ENCODE peak calls at places on chromosomes 13 and 19, in ten cellular contexts. I is NCI-H510A; M is activated T-helper 1 cell treated with anti-CD3 and anti-CD28 coated beads, Interleukin-2, amount 50 U/mL, for 16 hours; Y is heart left ventricle; E is CD4-positive, CD25-positive, alpha-beta regulatory T cell; Q is mucosa of descending colon; L is cardiac fibroblast; N is foreskin melanocyte; V is astrocyte of the spinal cord; J is ELR. W is an unnamed sample.

GRCh38 chr19:10553087-10553667 is 9.5 kb downstream of the ATG4D start:
- DNase-seq in I (no peak), M (no peak), Y (no peak), E (no peak), Q (peak), L (no peak), N (no peak), V (no peak), J (peak), W (no peak)

GRCh38 chr13:76148374-76148773 is 512.2 kb downstream of the LMO7 start:
- DNase-seq in I (no peak), M (no peak), Y (no peak), E (no peak), Q (no peak), L (no peak), N (no peak), V (no peak), J (no peak), W (no peak)

GRCh38 chr13:21583496-21583895 is 20.5 kb downstream of the MICU2 start:
- DNase-seq in I (no peak), M (no peak), Y (no peak), E (no peak), Q (no peak), L (peak), N (peak), V (peak), J (peak), W (no peak)

GRCh38 chr13:33236021-33236420 is 49.5 kb downstream of the STARD13 start:
- DNase-seq in I (no peak), M (no peak), Y (no peak), E (no peak), Q (no peak), L (peak), N (no peak), V (peak), J (peak), W (no peak)

GRCh38 chr19:53877361-53877766 is 4.6 kb upstream of the PRKCG start:
- DNase-seq in I (no peak), M (peak), Y (no peak), E (peak), Q (no peak), L (peak), N (no peak), V (no peak), J (no peak), W (no peak)

GRCh38 chr13:85828094-85828684 is 29.0 kb upstream of the SLITRK6 start:
- DNase-seq in I (no peak), M (no peak), Y (no peak), E (no peak), Q (no peak), L (peak), N (no peak), V (peak), J (peak), W (no peak)

GRCh38 chr13:23654111-23655110 is 84.2 kb downstream of the TNFRSF19 start:
- DNase-seq in I (no peak), M (no peak), Y (peak), E (no peak), Q (no peak), L (peak), N (peak), V (peak), J (no peak), W (no peak)

GRCh38 chr19:21396121-21396520 is 812 bp upstream of the ZNF493 start:
- DNase-seq in I (no peak), M (no peak), Y (no peak), E (no peak), Q (no peak), L (no peak), N (no peak), V (no peak), J (no peak), W (no peak)

GRCh38 chr13:39422845-39423565 is 180.0 kb downstream of the LHFPL6 start:
- DNase-seq in I (no peak), M (no peak), Y (no peak), E (no peak), Q (no peak), L (peak), N (no peak), V (no peak), J (peak), W (no peak)

GRCh38 chr13:93614776-93615175 is 388.2 kb downstream of the GPC6 start:
- DNase-seq in I (no peak), M (no peak), Y (no peak), E (no peak), Q (no peak), L (no peak), N (no peak), V (no peak), J (no peak), W (no peak)

GRCh38 chr13:48078251-48078656 is 16.6 kb downstream of the MED4 start:
- DNase-seq in I (no peak), M (no peak), Y (no peak), E (peak), Q (no peak), L (peak), N (no peak), V (no peak), J (peak), W (no peak)

GRCh38 chr19:48739835-48740704 is at the start of gene RASIP1:
- DNase-seq in I (no peak), M (no peak), Y (peak), E (no peak), Q (no peak), L (no peak), N (no peak), V (no peak), J (no peak), W (no peak)

GRCh38 chr13:79492313-79492798 is 11.4 kb downstream of the NDFIP2 start:
- DNase-seq in I (no peak), M (no peak), Y (no peak), E (no peak), Q (no peak), L (peak), N (no peak), V (peak), J (peak), W (no peak)

GRCh38 chr19:13633522-13633922 is 127.2 kb upstream of the CACNA1A start:
- DNase-seq in I (no peak), M (no peak), Y (no peak), E (no peak), Q (no peak), L (no peak), N (no peak), V (no peak), J (no peak), W (no peak)

GRCh38 chr13:43698009-43698408 is 88.8 kb downstream of the ENOX1 start:
- DNase-seq in I (no peak), M (no peak), Y (no peak), E (no peak), Q (no peak), L (no peak), N (no peak), V (no peak), J (no peak), W (no peak)

GRCh38 chr19:55836340-55836739 is at the start of gene NLRP4:
- DNase-seq in I (no peak), M (no peak), Y (no peak), E (no peak), Q (no peak), L (no peak), N (no peak), V (no peak), J (no peak), W (no peak)

GRCh38 chr19:29292562-29292961 is 79.6 kb upstream of the UQCRFS1 start:
- DNase-seq in I (no peak), M (no peak), Y (no peak), E (no peak), Q (no peak), L (no peak), N (no peak), V (no peak), J (no peak), W (no peak)

GRCh38 chr19:11288349-11288748 is 7.6 kb upstream of the TSPAN16 start:
- DNase-seq in I (no peak), M (no peak), Y (no peak), E (no peak), Q (no peak), L (peak), N (no peak), V (peak), J (peak), W (no peak)

GRCh38 chr19:19110410-19111137 is 27.7 kb downstream of the TMEM161A start:
- DNase-seq in I (no peak), M (no peak), Y (no peak), E (peak), Q (no peak), L (peak), N (peak), V (no peak), J (no peak), W (no peak)

GRCh38 chr19:54905908-54906511 is at the start of gene NCR1:
- DNase-seq in I (no peak), M (no peak), Y (no peak), E (no peak), Q (no peak), L (no peak), N (no peak), V (no peak), J (no peak), W (no peak)

GRCh38 chr13:112198611-112199010 is 131.7 kb downstream of the SOX1 start:
- DNase-seq in I (no peak), M (no peak), Y (no peak), E (no peak), Q (no peak), L (no peak), N (no peak), V (no peak), J (no peak), W (no peak)

GRCh38 chr19:35848919-35849505 is 3.3 kb downstream of the NPHS1 start:
- DNase-seq in I (no peak), M (no peak), Y (no peak), E (no peak), Q (no peak), L (no peak), N (no peak), V (no peak), J (no peak), W (no peak)

GRCh38 chr19:1618157-1619093 is 13.2 kb upstream of the UQCR11 start:
- DNase-seq in I (no peak), M (no peak), Y (no peak), E (peak), Q (no peak), L (peak), N (no peak), V (peak), J (peak), W (no peak)

GRCh38 chr13:105937451-105937850 is 598.0 kb downstream of the EFNB2 start:
- DNase-seq in I (no peak), M (no peak), Y (no peak), E (no peak), Q (no peak), L (no peak), N (no peak), V (no peak), J (peak), W (no peak)

GRCh38 chr13:112711528-112712265 is 21.9 kb downstream of the ATP11A start:
- DNase-seq in I (no peak), M (no peak), Y (peak), E (no peak), Q (no peak), L (peak), N (no peak), V (peak), J (peak), W (no peak)

GRCh38 chr19:10719466-10719961 is 1.6 kb downstream of the DNM2 start:
- DNase-seq in I (no peak), M (no peak), Y (no peak), E (no peak), Q (no peak), L (no peak), N (no peak), V (no peak), J (no peak), W (no peak)

GRCh38 chr19:41795031-41795461 is 1.3 kb upstream of the CEACAM3 start:
- DNase-seq in I (peak), M (peak), Y (no peak), E (peak), Q (no peak), L (peak), N (peak), V (peak), J (peak), W (no peak)

GRCh38 chr19:29658221-29658991 is 6.9 kb upstream of the PLEKHF1 start:
- DNase-seq in I (no peak), M (no peak), Y (no peak), E (no peak), Q (no peak), L (no peak), N (no peak), V (no peak), J (peak), W (no peak)

GRCh38 chr13:21913010-21913409 is 242.1 kb downstream of the FGF9 start:
- DNase-seq in I (no peak), M (no peak), Y (no peak), E (no peak), Q (no peak), L (no peak), N (no peak), V (no peak), J (no peak), W (no peak)

GRCh38 chr19:44741841-44742352 is 6.6 kb upstream of the BCL3 start:
- DNase-seq in I (peak), M (no peak), Y (peak), E (no peak), Q (peak), L (peak), N (peak), V (peak), J (peak), W (no peak)

GRCh38 chr19:48741222-48741999 is 1.0 kb upstream of the RASIP1 start:
- DNase-seq in I (no peak), M (no peak), Y (peak), E (no peak), Q (peak), L (no peak), N (no peak), V (no peak), J (no peak), W (no peak)

GRCh38 chr19:19533826-19534225 is 4.2 kb upstream of the CILP2 start:
- DNase-seq in I (no peak), M (no peak), Y (no peak), E (no peak), Q (no peak), L (no peak), N (no peak), V (no peak), J (no peak), W (peak)

GRCh38 chr19:2150794-2151338 is 500 bp downstream of the AP3D1 start:
- DNase-seq in I (no peak), M (no peak), Y (no peak), E (no peak), Q (peak), L (no peak), N (no peak), V (no peak), J (no peak), W (no peak)

W was measured in D721Med.